ENCODE peak calls at places on chromosomes 3 and 15, in nine cellular contexts. W is GM23338, Q is fibroblast of pulmonary artery, T is tibial nerve, C is bronchial epithelial cell, M is brain microvascular endothelial cell, E is dorsolateral prefrontal cortex, Z is psoas muscle, H is GM20000. F is an unnamed sample.

GRCh38 chr15:35170216-35170615 is 85.1 kb upstream of the NANOGP8 start:
- DNase-seq in M (no peak), H (no peak), E (no peak), Q (peak; percentile 11), T (no peak), C (no peak), W (no peak), Z (no peak), F (peak; percentile 14)

GRCh38 chr15:85625856-85626255 is 168.9 kb downstream of the KLHL25 start:
- DNase-seq in H (peak; percentile 31), M (no peak), Z (no peak), C (peak; percentile 70), W (no peak), Q (peak; percentile 76), T (no peak), E (no peak), F (peak; percentile 85)

GRCh38 chr3:184822654-184823053 is 10.7 kb downstream of the VPS8 start:
- DNase-seq in W (no peak), H (no peak), M (no peak), E (no peak), Z (no peak), Q (no peak), C (no peak), T (no peak), F (peak; percentile 34)

GRCh38 chr3:48898383-48899234 is at the start of gene SLC25A20:
- DNase-seq in T (peak; percentile 79), Z (peak; percentile 97), H (peak; percentile 92), E (peak; percentile 73), W (peak; percentile 98), C (peak; percentile 74), Q (peak; percentile 84), M (peak; percentile 61), F (peak; percentile 80)

GRCh38 chr3:159872374-159873109 is 116.1 kb upstream of the IL12A start:
- DNase-seq in C (peak; percentile 97), H (no peak), Z (no peak), W (peak; percentile 28), T (no peak), E (no peak), M (peak; percentile 94), Q (peak; percentile 86), F (peak; percentile 95)

GRCh38 chr3:45741742-45742141 is 52.5 kb downstream of the SACM1L start:
- DNase-seq in W (no peak), T (no peak), H (no peak), Z (no peak), M (no peak), Q (no peak), C (no peak), E (no peak), F (no peak)

GRCh38 chr15:93865610-93866009 is 365.8 kb upstream of the MCTP2 start:
- DNase-seq in W (no peak), C (no peak), T (no peak), M (no peak), Q (no peak), H (no peak), E (no peak), Z (no peak), F (no peak)

GRCh38 chr3:101845405-101845804 is 3.9 kb upstream of the NFKBIZ start:
- DNase-seq in H (no peak), Z (no peak), C (no peak), M (no peak), Q (no peak), W (no peak), T (no peak), E (no peak), F (no peak)

GRCh38 chr3:139204756-139205155 is 139.1 kb upstream of the MRPS22 start:
- DNase-seq in Q (peak; percentile 38), Z (no peak), W (no peak), E (no peak), H (no peak), C (no peak), M (no peak), T (no peak), F (peak; percentile 33)

GRCh38 chr3:34296779-34297178 is 498.3 kb downstream of the PDCD6IP start:
- DNase-seq in T (no peak), E (no peak), Z (no peak), W (no peak), Q (no peak), C (no peak), H (no peak), M (no peak), F (no peak)

GRCh38 chr3:79016587-79017380 is 751.0 kb downstream of the ROBO1 start:
- DNase-seq in E (no peak), C (peak; percentile 47), Q (peak; percentile 29), Z (no peak), H (no peak), W (no peak), T (no peak), M (no peak), F (peak; percentile 41)

GRCh38 chr15:60118146-60118545 is 114.0 kb downstream of the FOXB1 start:
- DNase-seq in Z (no peak), M (no peak), Q (no peak), T (no peak), W (peak; percentile 67), H (no peak), E (no peak), C (no peak), F (no peak)

DNA sequence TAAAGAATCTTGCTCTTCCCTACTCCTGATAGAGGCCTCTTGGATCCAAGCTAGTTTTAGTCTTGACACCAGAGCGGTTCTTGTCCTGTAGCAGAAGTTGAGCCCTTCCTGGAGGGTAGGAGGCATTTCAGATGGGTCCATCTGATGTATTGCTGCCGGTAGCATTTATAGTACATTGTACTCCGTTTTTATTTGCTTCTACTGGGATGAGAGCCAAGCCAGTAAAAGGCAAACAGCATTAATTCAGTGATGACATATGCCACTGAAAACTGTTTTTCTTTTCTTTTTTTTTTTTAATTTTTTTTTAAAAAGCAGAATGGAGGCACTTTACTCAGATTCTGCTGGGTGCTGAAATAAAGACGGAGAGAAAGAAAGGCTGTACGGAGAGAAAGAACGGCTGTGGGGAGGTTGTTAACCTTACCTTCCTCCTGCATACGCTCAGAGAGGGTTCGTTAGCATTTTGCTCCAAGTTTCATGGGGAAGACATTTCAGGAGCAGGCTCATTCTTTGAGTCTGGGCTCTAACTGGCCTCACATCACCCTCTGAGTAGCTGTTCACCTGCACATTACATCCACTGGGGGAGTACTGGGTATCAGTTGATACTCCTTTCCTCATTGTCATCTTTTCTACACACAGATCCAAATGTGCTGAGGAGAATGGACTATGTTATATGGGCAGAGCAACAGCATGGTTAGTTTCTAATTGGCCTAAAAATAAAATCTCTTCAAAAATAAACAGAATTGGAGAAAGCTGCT is 161.5 kb downstream of the FEZF2 start:
- DNase-seq in T (no peak), Z (no peak), E (no peak), Q (no peak), C (no peak), M (no peak), W (peak; percentile 63), H (no peak), F (no peak)
- TF ChIP-seq CTCF in T (no peak), Z (no peak), E (no peak), Q (peak; percentile 21), C (peak; percentile 23), M (peak; percentile 40), W (peak; percentile 42), H (no peak), F (peak; percentile 30)

GRCh38 chr3:18126772-18127171 is 298.4 kb downstream of the SATB1 start:
- DNase-seq in H (no peak), M (no peak), E (no peak), C (no peak), Z (no peak), T (no peak), Q (no peak), W (no peak), F (no peak)

GRCh38 chr3:18122264-18122663 is 302.9 kb downstream of the SATB1 start:
- DNase-seq in Z (no peak), W (no peak), M (no peak), H (no peak), Q (no peak), C (peak; percentile 25), T (no peak), E (no peak), F (no peak)

GRCh38 chr3:18127864-18128185 is 297.3 kb downstream of the SATB1 start:
- DNase-seq in E (no peak), C (no peak), H (no peak), Z (no peak), Q (no peak), W (no peak), T (no peak), M (no peak), F (no peak)

GRCh38 chr3:18124501-18124900 is 300.6 kb downstream of the SATB1 start:
- DNase-seq in H (no peak), T (no peak), C (peak; percentile 85), Q (peak; percentile 29), E (no peak), Z (no peak), M (peak; percentile 59), W (no peak), F (peak; percentile 84)

DNA sequence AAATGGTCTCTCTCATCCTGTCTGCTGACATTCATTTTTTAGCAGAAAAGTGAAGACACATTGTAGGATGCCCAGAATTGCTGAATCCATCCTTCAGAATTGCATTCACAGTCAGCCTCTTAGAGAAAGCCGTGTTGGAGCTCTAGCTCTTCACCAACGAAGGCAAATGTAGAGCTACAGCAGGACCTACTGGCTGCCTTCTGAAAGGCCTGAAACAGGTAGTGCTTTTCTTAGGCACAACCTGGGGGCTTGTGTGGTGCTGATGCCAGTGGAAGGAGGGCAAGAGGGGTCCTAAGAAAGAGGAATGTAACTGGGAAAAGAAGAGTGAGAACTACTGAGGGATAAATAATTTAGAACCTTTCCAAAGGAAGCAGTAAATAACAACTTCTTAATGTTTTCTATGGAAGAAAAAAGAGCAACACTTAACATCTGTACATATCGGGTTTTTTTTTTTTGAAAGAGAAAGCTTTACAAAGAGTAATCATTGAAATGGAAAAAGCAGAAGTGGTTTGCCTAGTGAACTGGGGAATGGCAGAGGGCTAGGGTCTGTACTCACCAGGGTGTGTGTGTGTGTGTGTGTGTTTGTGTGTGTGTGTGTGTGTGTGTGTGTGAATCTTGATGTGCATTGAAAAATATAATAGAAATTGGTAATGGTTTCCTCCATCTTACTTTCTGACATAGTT is 297.8 kb downstream of the SATB1 start:
- DNase-seq in C (no peak), W (peak; percentile 8), M (no peak), Z (no peak), E (no peak), H (peak; percentile 51), T (no peak), Q (no peak), F (no peak)
- TF ChIP-seq CTCF in C (no peak), W (no peak), M (no peak), Z (no peak), E (no peak), H (no peak), T (no peak), Q (no peak), F (no peak)

DNA sequence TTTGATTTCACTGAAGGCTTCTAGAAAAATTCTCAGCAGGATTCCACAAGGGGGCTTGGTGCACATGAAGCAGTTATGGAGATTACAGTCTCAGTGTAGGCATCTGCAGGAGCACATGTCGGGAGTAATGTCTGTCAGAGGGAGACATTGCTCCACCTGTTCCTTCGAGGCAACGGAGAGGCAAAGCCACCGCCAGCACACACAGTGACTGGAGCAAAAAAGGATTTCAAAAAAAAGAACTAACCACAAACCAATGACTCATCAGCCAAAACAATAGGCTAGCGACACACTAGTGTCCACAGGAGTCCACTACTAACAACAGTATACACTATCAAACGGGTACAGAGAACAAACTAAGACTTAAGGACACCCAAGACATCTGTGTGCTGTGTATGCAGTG is 68.9 kb downstream of the NPTN start:
- DNase-seq in Z (no peak), T (no peak), C (peak; percentile 40), E (no peak), M (peak; percentile 66), H (no peak), Q (peak; percentile 73), W (no peak), F (peak; percentile 61)
- TF ChIP-seq CTCF in Z (no peak), T (no peak), C (no peak), E (no peak), M (peak; percentile 36), H (no peak), Q (peak; percentile 28), W (no peak), F (peak; percentile 55)

GRCh38 chr3:180063783-180064182 is 27.0 kb upstream of the PEX5L start:
- DNase-seq in Z (no peak), Q (no peak), M (no peak), W (no peak), T (no peak), C (peak; percentile 68), H (no peak), E (no peak), F (no peak)
- TF ChIP-seq CTCF in Z (no peak), Q (no peak), M (no peak), W (no peak), T (no peak), C (no peak), H (no peak), E (no peak), F (no peak)

F was measured in choroid plexus epithelial cell.